ENCODE peak calls at places on chromosomes 5 and 9, in five cellular contexts. R is testis, A is Peyer's patch, E is A549, W is NB4. N is an unnamed sample.

GRCh38 chr5:133827001-133827400 is 141.4 kb downstream of the C5orf15 start:
- DNase-seq in E (no peak), W (no peak), A (no peak), R (no peak), N (peak; percentile 40)

GRCh38 chr9:36677611-36678010 is 104.9 kb downstream of the MELK start:
- DNase-seq in R (no peak), W (no peak), E (no peak), A (no peak), N (no peak)

GRCh38 chr9:69122086-69122390 is 52.0 kb upstream of the TJP2 start:
- DNase-seq in R (peak; percentile 78), W (peak; percentile 34), E (peak; percentile 20), A (peak; percentile 46), N (peak; percentile 92)

GRCh38 chr5:38714703-38715355 is 131.0 kb upstream of the OSMR start:
- DNase-seq in E (no peak), A (no peak), W (no peak), R (no peak), N (no peak)

GRCh38 chr5:146243217-146243616 is 39.8 kb downstream of the RBM27 start:
- DNase-seq in R (no peak), W (no peak), A (no peak), E (no peak), N (no peak)

GRCh38 chr5:171571663-171572062 is 152.2 kb downstream of the FGF18 start:
- DNase-seq in A (no peak), E (peak; percentile 25), W (no peak), R (no peak), N (no peak)

GRCh38 chr5:72187388-72188070 is 80.3 kb downstream of the MAP1B start:
- DNase-seq in R (no peak), A (no peak), W (no peak), E (no peak), N (no peak)

GRCh38 chr5:100900796-100901731 is 2.0 kb downstream of the ST8SIA4 start:
- DNase-seq in A (peak; percentile 91), E (peak; percentile 65), W (peak; percentile 98), R (peak; percentile 56), N (peak; percentile 95)

GRCh38 chr5:55657443-55657842 is 54.7 kb downstream of the SLC38A9 start:
- DNase-seq in A (no peak), W (no peak), R (no peak), E (peak; percentile 67), N (no peak)

GRCh38 chr9:114906922-114907571 is 23.3 kb downstream of the TNFSF8 start:
- DNase-seq in R (peak; percentile 18), A (no peak), W (peak; percentile 50), E (peak; percentile 78), N (no peak)

GRCh38 chr5:124948062-124948753 is 201.8 kb upstream of the ZNF608 start:
- DNase-seq in R (no peak), W (no peak), E (no peak), A (no peak), N (peak; percentile 73)

GRCh38 chr5:111548992-111549649 is 36.8 kb upstream of the STARD4 start:
- DNase-seq in R (no peak), E (peak; percentile 4), W (no peak), A (no peak), N (no peak)

GRCh38 chr5:176819476-176819875 is 9.1 kb downstream of the UNC5A start:
- DNase-seq in W (peak; percentile 22), R (no peak), E (no peak), A (no peak), N (no peak)

GRCh38 chr5:107570805-107571531 is 99.8 kb downstream of the EFNA5 start:
- DNase-seq in E (peak; percentile 41), A (peak; percentile 22), R (no peak), W (no peak), N (no peak)

GRCh38 chr5:134392301-134392700 is 19.4 kb downstream of the CDKN2AIPNL start:
- DNase-seq in W (no peak), A (no peak), E (no peak), R (no peak), N (no peak)

GRCh38 chr5:110785356-110785755 is 46.5 kb downstream of the SLC25A46 start:
- DNase-seq in E (no peak), W (peak; percentile 3), R (no peak), A (no peak), N (no peak)

GRCh38 chr5:93893050-93893449 is 151.7 kb upstream of the POU5F2 start:
- DNase-seq in E (no peak), W (no peak), A (no peak), R (no peak), N (no peak)

GRCh38 chr5:42962139-42962538 is 78.0 kb downstream of the ANXA2R start:
- DNase-seq in R (no peak), E (no peak), A (no peak), W (no peak), N (no peak)

GRCh38 chr9:106745457-106745856 is 117.5 kb upstream of the ZNF462 start:
- DNase-seq in E (no peak), A (no peak), W (no peak), R (no peak), N (no peak)

GRCh38 chr5:1749346-1750124 is 50.1 kb downstream of the MRPL36 start:
- DNase-seq in A (no peak), W (no peak), E (no peak), R (no peak), N (peak; percentile 72)

GRCh38 chr5:131782717-131783116 is 14.1 kb downstream of the FNIP1 start:
- DNase-seq in A (no peak), R (no peak), W (no peak), E (no peak), N (no peak)

GRCh38 chr5:131786900-131787692 is 9.7 kb downstream of the FNIP1 start:
- DNase-seq in R (no peak), E (no peak), W (no peak), A (no peak), N (no peak)

GRCh38 chr5:131783874-131784273 is 12.9 kb downstream of the FNIP1 start:
- DNase-seq in E (no peak), W (no peak), R (no peak), A (no peak), N (no peak)

GRCh38 chr5:131786036-131786435 is 10.8 kb downstream of the FNIP1 start:
- DNase-seq in R (no peak), E (no peak), W (no peak), A (no peak), N (no peak)

DNA sequence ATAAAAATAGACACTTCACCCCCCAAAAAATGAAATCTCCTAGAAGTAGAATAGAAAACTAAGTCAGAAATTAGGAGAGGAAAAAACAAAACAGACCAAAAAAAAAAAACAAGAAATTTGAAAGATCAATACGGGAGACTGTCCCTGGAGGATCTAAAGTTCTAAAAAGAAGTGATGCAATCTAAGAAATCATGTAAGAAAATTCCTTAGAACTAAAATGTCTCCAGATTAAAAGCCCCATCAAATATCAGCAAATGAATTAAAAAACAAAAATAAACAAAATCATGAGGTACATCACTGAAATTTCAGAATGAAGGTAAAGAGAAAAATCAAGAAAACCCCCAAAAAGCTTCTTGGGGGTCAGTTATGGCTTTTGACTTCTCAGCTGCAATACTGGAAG is 13.5 kb downstream of the FNIP1 start:
- DNase-seq in E (no peak), W (no peak), A (no peak), R (no peak), N (no peak)
- H3K4me3 ChIP-seq in E (no peak overlapping the region), W (no peak overlapping the region), A (no peak overlapping the region), R (no peak overlapping the region), N (no peak overlapping the region)

GRCh38 chr5:90981177-90981576 is 401.9 kb downstream of the ARRDC3 start:
- DNase-seq in W (no peak), R (no peak), E (no peak), A (no peak), N (no peak)
- TF ChIP-seq POLR2A in W (no peak), R (no peak), E (no peak), A (no peak), N (no peak)

GRCh38 chr5:151219138-151219537 is 4.8 kb downstream of the CCDC69 start:
- DNase-seq in E (no peak), R (no peak), A (no peak), W (no peak), N (no peak)

GRCh38 chr5:151221574-151221973 is 2.3 kb downstream of the CCDC69 start:
- DNase-seq in W (no peak), E (no peak), A (no peak), R (no peak), N (no peak)

GRCh38 chr5:151222054-151222768 is 1.7 kb downstream of the CCDC69 start:
- DNase-seq in W (no peak), E (no peak), A (no peak), R (no peak), N (no peak)

GRCh38 chr5:151218177-151218576 is 5.7 kb downstream of the CCDC69 start:
- DNase-seq in R (no peak), E (no peak), W (no peak), A (no peak), N (no peak)

DNA sequence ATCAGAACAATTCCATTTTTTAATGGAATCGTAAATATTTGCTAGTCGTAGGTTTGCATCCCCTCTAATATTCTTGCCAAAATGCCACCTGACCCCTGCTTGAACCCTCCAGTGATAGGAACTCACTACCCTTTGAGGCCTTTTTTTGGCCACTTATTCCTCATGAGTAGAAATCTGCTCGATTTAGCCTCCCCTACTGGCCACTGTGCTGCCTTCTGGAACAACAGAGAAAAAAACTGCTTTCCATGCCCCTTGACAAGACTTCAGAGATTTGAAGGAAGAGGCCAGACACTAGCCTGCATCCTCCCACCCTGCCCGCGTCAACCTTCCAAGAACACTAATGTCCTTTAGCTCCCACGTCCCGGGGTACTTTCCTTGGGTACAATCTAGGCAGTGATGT is 4.1 kb downstream of the CCDC69 start:
- DNase-seq in R (peak; percentile 28), E (no peak), A (no peak), W (no peak), N (no peak)
- TF ChIP-seq CTCF in R (no peak), E (no peak), A (no peak), W (peak; percentile 25), N (no peak)

DNA sequence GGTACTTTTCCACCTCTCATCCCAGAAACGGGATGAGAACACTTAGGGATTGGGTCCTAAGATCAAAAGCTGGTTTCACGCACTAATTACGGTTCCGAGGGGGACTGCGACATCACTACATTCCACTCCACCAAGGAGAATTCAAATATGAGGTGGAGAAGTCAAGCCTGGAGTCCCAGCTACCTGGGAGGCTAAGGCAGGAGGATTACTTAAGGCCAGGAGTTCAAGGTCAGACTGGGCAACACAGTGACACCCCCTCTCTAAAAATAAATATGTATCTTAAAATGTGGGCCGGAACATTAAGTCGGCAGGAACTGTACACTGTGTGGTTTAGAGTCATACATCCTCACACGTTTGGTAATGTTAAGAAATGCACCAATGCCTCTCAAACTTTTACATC is 1.6 kb downstream of the GOLGA2 start:
- DNase-seq in W (no peak), R (no peak), A (no peak), E (no peak), N (no peak)
- H3K4me3 ChIP-seq in W (no peak overlapping the region), R (no peak overlapping the region), A (no peak overlapping the region), E (no peak overlapping the region), N (no peak overlapping the region)

N was measured in lower leg skin.